ENCODE peak calls at places on chromosomes 5 and 9, in eight cellular contexts. One of them, this sample, is unnamed. For H3K27me3, the result is how much of the 10 kb centered on the place peaks cover.

GRCh38 chr5:168287362-168287761 is 4.1 kb upstream of the WWC1 start:
- DNase-seq in fibroblast of lung: no peak
- DNase-seq in body of pancreas: no peak
- DNase-seq in heart right ventricle: no peak
- DNase-seq in stomach: no peak
- DNase-seq in sigmoid colon: no peak
- DNase-seq in right atrium auricular region: no peak
- DNase-seq in PC-9: no peak
- DNase-seq in this sample: no peak

GRCh38 chr9:128304151-128304970 is 17.9 kb downstream of the TRUB2 start:
- DNase-seq in fibroblast of lung: no peak
- DNase-seq in body of pancreas: no peak
- DNase-seq in heart right ventricle: no peak
- DNase-seq in stomach: no peak
- DNase-seq in sigmoid colon: no peak
- DNase-seq in right atrium auricular region: no peak
- DNase-seq in PC-9: peak
- DNase-seq in this sample: no peak

GRCh38 chr9:113742878-113743277 is 133.2 kb upstream of the ZNF618 start:
- DNase-seq in fibroblast of lung: no peak
- DNase-seq in body of pancreas: no peak
- DNase-seq in heart right ventricle: no peak
- DNase-seq in stomach: no peak
- DNase-seq in sigmoid colon: no peak
- DNase-seq in right atrium auricular region: no peak
- DNase-seq in PC-9: no peak
- DNase-seq in this sample: no peak

GRCh38 chr9:35798658-35799366 is 7.4 kb downstream of the NPR2 start:
- DNase-seq in fibroblast of lung: no peak
- DNase-seq in body of pancreas: no peak
- DNase-seq in heart right ventricle: no peak
- DNase-seq in stomach: no peak
- DNase-seq in sigmoid colon: no peak
- DNase-seq in right atrium auricular region: no peak
- DNase-seq in PC-9: peak
- DNase-seq in this sample: peak

GRCh38 chr9:124849801-124850200 is 3.5 kb upstream of the WDR38 start:
- DNase-seq in fibroblast of lung: peak
- DNase-seq in body of pancreas: no peak
- DNase-seq in heart right ventricle: peak
- DNase-seq in stomach: no peak
- DNase-seq in sigmoid colon: peak
- DNase-seq in right atrium auricular region: no peak
- DNase-seq in PC-9: no peak
- DNase-seq in this sample: no peak

GRCh38 chr9:120876842-120877240 is at the start of gene PHF19:
- DNase-seq in fibroblast of lung: peak
- DNase-seq in body of pancreas: no peak
- DNase-seq in heart right ventricle: peak
- DNase-seq in stomach: no peak
- DNase-seq in sigmoid colon: no peak
- DNase-seq in right atrium auricular region: no peak
- DNase-seq in PC-9: no peak
- DNase-seq in this sample: no peak

GRCh38 chr5:179606910-179607448 is 16.5 kb downstream of the HNRNPH1 start:
- DNase-seq in fibroblast of lung: no peak
- DNase-seq in body of pancreas: no peak
- DNase-seq in heart right ventricle: no peak
- DNase-seq in stomach: no peak
- DNase-seq in sigmoid colon: peak
- DNase-seq in right atrium auricular region: no peak
- DNase-seq in PC-9: no peak
- DNase-seq in this sample: no peak

GRCh38 chr9:13975628-13976250 is 338.2 kb downstream of the NFIB start:
- DNase-seq in fibroblast of lung: no peak
- DNase-seq in body of pancreas: no peak
- DNase-seq in heart right ventricle: no peak
- DNase-seq in stomach: no peak
- DNase-seq in sigmoid colon: no peak
- DNase-seq in right atrium auricular region: no peak
- DNase-seq in PC-9: no peak
- DNase-seq in this sample: no peak

GRCh38 chr5:112333236-112333850 is 85.7 kb downstream of the EPB41L4A start:
- DNase-seq in fibroblast of lung: no peak
- DNase-seq in body of pancreas: no peak
- DNase-seq in heart right ventricle: no peak
- DNase-seq in stomach: no peak
- DNase-seq in sigmoid colon: no peak
- DNase-seq in right atrium auricular region: no peak
- DNase-seq in PC-9: no peak
- DNase-seq in this sample: no peak

DNA sequence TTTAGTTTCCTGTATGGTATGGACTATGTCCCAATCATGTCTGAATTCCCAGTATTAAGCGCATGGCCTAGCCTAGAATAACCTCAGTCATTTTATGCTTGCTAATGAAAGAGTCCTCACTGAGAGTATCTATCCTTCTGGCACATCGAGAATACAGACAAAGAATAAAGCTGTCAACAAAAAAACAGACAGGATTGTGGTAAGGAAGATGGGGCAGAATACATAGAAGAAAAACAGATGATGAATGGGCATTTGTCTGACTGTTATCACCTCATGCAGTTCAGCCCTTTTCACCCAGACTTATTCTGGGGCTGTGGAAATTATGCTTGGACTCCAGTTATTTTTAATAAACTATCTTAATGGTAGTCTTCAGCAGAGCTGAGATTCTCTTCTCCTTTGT is 363.8 kb upstream of the TNC start:
- DNase-seq in fibroblast of lung: no peak
- DNase-seq in body of pancreas: no peak
- DNase-seq in heart right ventricle: no peak
- DNase-seq in stomach: no peak
- DNase-seq in sigmoid colon: no peak
- DNase-seq in right atrium auricular region: no peak
- DNase-seq in PC-9: no peak
- DNase-seq in this sample: no peak
- H3K4me3 ChIP-seq in fibroblast of lung: no peak
- H3K4me3 ChIP-seq in body of pancreas: no peak
- H3K4me3 ChIP-seq in heart right ventricle: no peak
- H3K4me3 ChIP-seq in stomach: no peak
- H3K4me3 ChIP-seq in sigmoid colon: no peak
- H3K4me3 ChIP-seq in right atrium auricular region: no peak
- H3K4me3 ChIP-seq in PC-9: no peak
- H3K4me3 ChIP-seq in this sample: no peak

GRCh38 chr5:110040178-110040577 is 350.5 kb downstream of the MAN2A1 start:
- DNase-seq in fibroblast of lung: no peak
- DNase-seq in body of pancreas: no peak
- DNase-seq in heart right ventricle: no peak
- DNase-seq in stomach: no peak
- DNase-seq in sigmoid colon: no peak
- DNase-seq in right atrium auricular region: no peak
- DNase-seq in PC-9: no peak
- DNase-seq in this sample: no peak

GRCh38 chr5:110043025-110043424 is 353.3 kb downstream of the MAN2A1 start:
- DNase-seq in fibroblast of lung: no peak
- DNase-seq in body of pancreas: no peak
- DNase-seq in heart right ventricle: no peak
- DNase-seq in stomach: no peak
- DNase-seq in sigmoid colon: no peak
- DNase-seq in right atrium auricular region: no peak
- DNase-seq in PC-9: no peak
- DNase-seq in this sample: no peak

GRCh38 chr5:110048508-110048907 is 358.8 kb downstream of the MAN2A1 start:
- DNase-seq in fibroblast of lung: no peak
- DNase-seq in body of pancreas: no peak
- DNase-seq in heart right ventricle: no peak
- DNase-seq in stomach: no peak
- DNase-seq in sigmoid colon: no peak
- DNase-seq in right atrium auricular region: no peak
- DNase-seq in PC-9: no peak
- DNase-seq in this sample: no peak

GRCh38 chr5:110050640-110051345 is 361.1 kb downstream of the MAN2A1 start:
- DNase-seq in fibroblast of lung: no peak
- DNase-seq in body of pancreas: no peak
- DNase-seq in heart right ventricle: no peak
- DNase-seq in stomach: no peak
- DNase-seq in sigmoid colon: no peak
- DNase-seq in right atrium auricular region: no peak
- DNase-seq in PC-9: no peak
- DNase-seq in this sample: no peak

DNA sequence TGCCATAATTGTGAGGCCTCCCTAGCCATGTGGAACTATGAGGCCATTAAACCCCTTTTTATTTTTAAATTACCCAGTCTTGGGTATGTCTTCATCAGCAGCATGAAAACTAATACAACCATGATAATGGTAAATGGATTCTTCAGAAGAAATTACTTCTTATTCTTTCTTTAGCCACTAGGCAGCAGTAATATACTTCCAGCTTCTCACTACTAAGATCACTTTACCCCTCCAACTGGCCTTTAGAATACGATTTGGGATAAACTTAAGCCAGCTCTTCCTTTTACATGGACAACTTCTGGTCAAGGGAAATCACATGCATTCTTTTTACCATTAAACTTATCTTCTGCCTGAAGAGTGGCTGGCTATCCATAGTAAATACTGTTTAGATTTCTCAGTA is 355.4 kb downstream of the MAN2A1 start:
- DNase-seq in fibroblast of lung: peak
- DNase-seq in body of pancreas: no peak
- DNase-seq in heart right ventricle: no peak
- DNase-seq in stomach: no peak
- DNase-seq in sigmoid colon: no peak
- DNase-seq in right atrium auricular region: no peak
- DNase-seq in PC-9: no peak
- DNase-seq in this sample: no peak
- TF ChIP-seq CTCF in fibroblast of lung: peak
- TF ChIP-seq CTCF in body of pancreas: no peak
- TF ChIP-seq CTCF in heart right ventricle: no peak
- TF ChIP-seq CTCF in stomach: no peak
- TF ChIP-seq CTCF in sigmoid colon: no peak
- TF ChIP-seq CTCF in right atrium auricular region: no peak
- TF ChIP-seq CTCF in PC-9: no peak
- TF ChIP-seq CTCF in this sample: peak

DNA sequence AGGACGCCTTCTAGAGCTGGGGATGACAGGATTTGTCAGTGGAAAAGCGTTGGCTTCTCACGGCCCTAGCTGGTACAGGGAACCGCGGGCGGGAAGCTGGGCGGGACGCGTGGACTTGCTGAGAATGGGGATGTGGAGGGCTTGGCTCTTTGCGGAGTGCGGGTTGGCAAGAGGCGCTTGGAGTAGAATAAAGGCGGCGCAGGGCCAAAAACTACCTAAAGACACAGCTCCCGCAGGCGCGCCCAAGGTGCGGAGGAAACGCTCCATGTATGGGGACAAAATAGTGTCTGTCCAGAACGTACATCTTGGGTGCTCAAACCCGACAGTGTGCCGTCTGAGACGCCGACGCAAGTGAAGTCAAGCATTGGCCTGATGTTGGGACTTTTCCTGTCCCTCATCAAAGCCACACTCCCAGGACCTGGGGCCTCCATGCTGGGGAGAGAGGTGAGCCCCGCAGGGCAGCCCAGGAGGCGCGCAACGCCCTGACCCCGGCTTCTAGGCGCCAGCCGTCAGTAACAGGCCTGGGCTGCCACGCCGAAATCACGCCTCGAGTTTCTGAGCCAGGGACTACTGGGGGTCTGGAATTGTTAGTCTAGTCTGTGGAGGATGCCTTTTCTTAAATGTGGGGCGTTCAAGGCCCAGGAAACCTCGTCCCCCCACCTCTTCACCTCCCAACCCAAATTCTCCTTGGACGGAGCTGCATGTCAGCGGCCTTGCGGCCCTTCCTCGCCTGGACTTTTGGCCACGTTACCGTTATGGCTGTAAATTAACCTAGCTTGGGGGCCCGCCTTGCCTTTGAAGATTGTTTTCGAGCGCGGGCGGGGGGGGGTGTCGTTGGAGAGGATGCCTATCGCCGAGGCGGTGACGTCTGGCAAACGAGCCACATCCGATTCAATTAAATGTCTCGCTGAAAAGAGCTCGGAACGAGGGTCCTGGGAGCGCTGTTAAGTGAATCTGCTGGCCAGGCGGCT is 1.8 kb upstream of the NKX2-5 start:
- DNase-seq in fibroblast of lung: no peak
- DNase-seq in body of pancreas: no peak
- DNase-seq in heart right ventricle: no peak
- DNase-seq in stomach: no peak
- DNase-seq in sigmoid colon: no peak
- DNase-seq in right atrium auricular region: no peak
- DNase-seq in PC-9: no peak
- DNase-seq in this sample: no peak
- H3K27me3 ChIP-seq in fibroblast of lung: half or more
- H3K27me3 ChIP-seq in body of pancreas: under half
- H3K27me3 ChIP-seq in heart right ventricle: half or more
- H3K27me3 ChIP-seq in stomach: half or more
- H3K27me3 ChIP-seq in sigmoid colon: half or more
- H3K27me3 ChIP-seq in right atrium auricular region: under half
- H3K27me3 ChIP-seq in PC-9: under half
- H3K27me3 ChIP-seq in this sample: half or more

GRCh38 chr5:172895549-172895948 is 61.5 kb downstream of the ERGIC1 start:
- DNase-seq in fibroblast of lung: no peak
- DNase-seq in body of pancreas: no peak
- DNase-seq in heart right ventricle: no peak
- DNase-seq in stomach: no peak
- DNase-seq in sigmoid colon: no peak
- DNase-seq in right atrium auricular region: no peak
- DNase-seq in PC-9: no peak
- DNase-seq in this sample: no peak
- H3K4me3 ChIP-seq in fibroblast of lung: no peak
- H3K4me3 ChIP-seq in body of pancreas: no peak
- H3K4me3 ChIP-seq in heart right ventricle: no peak
- H3K4me3 ChIP-seq in stomach: no peak
- H3K4me3 ChIP-seq in sigmoid colon: no peak
- H3K4me3 ChIP-seq in right atrium auricular region: no peak
- H3K4me3 ChIP-seq in PC-9: no peak
- H3K4me3 ChIP-seq in this sample: no peak

GRCh38 chr5:62488531-62488930 is 76.0 kb downstream of the IPO11 start:
- DNase-seq in fibroblast of lung: no peak
- DNase-seq in body of pancreas: no peak
- DNase-seq in heart right ventricle: no peak
- DNase-seq in stomach: no peak
- DNase-seq in sigmoid colon: no peak
- DNase-seq in right atrium auricular region: no peak
- DNase-seq in PC-9: no peak
- DNase-seq in this sample: no peak
- TF ChIP-seq CTCF in fibroblast of lung: no peak
- TF ChIP-seq CTCF in body of pancreas: no peak
- TF ChIP-seq CTCF in heart right ventricle: no peak
- TF ChIP-seq CTCF in stomach: no peak
- TF ChIP-seq CTCF in sigmoid colon: no peak
- TF ChIP-seq CTCF in right atrium auricular region: no peak
- TF ChIP-seq CTCF in PC-9: no peak
- TF ChIP-seq CTCF in this sample: no peak

DNA sequence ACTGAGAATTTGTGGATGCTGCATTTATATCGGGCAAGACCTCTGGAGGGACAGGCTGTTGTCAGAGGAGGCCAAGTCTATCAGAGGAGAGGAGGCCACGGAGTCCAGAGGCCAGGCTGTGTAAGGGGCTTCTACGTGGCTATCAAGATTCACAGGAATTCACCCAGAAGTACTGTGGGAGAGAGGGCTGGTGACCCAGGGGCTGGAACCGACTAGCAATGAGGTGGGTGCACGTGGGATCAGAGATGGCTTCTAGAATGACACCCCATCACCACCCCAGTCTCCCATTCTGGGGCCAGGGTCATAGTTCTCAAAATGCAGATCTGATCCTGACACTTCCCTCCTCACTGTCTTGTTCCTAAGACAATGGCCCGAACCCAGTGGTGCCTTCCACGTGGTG is 61.2 kb upstream of the PHYKPL start:
- DNase-seq in fibroblast of lung: no peak
- DNase-seq in body of pancreas: no peak
- DNase-seq in heart right ventricle: no peak
- DNase-seq in stomach: no peak
- DNase-seq in sigmoid colon: peak
- DNase-seq in right atrium auricular region: no peak
- DNase-seq in PC-9: no peak
- DNase-seq in this sample: no peak
- H3K27me3 ChIP-seq in fibroblast of lung: under half
- H3K27me3 ChIP-seq in body of pancreas: under half
- H3K27me3 ChIP-seq in heart right ventricle: under half
- H3K27me3 ChIP-seq in stomach: under half
- H3K27me3 ChIP-seq in sigmoid colon: under half
- H3K27me3 ChIP-seq in right atrium auricular region: under half
- H3K27me3 ChIP-seq in PC-9: half or more
- H3K27me3 ChIP-seq in this sample: under half

This sample was measured in kidney epithelial cell.